ENCODE peak calls at places on chromosomes 5 and 9, in nine cellular contexts. R is psoas muscle, M is nephron progenitor cell, J is GM13976, B is RWPE1, H is heart left ventricle, Y is HFF-Myc, O is osteocyte, U is endothelial cell. C is an unnamed sample.

GRCh38 chr5:3509290-3509689 is 86.3 kb upstream of the IRX1 start:
- DNase-seq in B (no peak), J (no peak), Y (no peak), H (no peak), R (no peak), U (no peak), M (no peak), O (no peak), C (no peak)

GRCh38 chr5:35198096-35198495 is 32.2 kb downstream of the PRLR start:
- DNase-seq in M (peak; percentile 15), B (no peak), Y (peak; percentile 58), U (no peak), O (no peak), J (no peak), H (no peak), R (peak; percentile 39), C (no peak)

GRCh38 chr9:738209-738915 is 103.1 kb upstream of the DMRT1 start:
- DNase-seq in B (peak; percentile 70), H (peak; percentile 81), U (no peak), M (no peak), R (peak; percentile 67), Y (peak; percentile 76), O (no peak), J (no peak), C (no peak)

GRCh38 chr5:885529-885928 is 7.1 kb downstream of the BRD9 start:
- DNase-seq in R (no peak), J (no peak), B (no peak), U (no peak), M (no peak), Y (no peak), H (peak; percentile 80), O (no peak), C (no peak)

GRCh38 chr9:6054280-6055099 is 39.1 kb upstream of the RANBP6 start:
- DNase-seq in M (peak; percentile 75), U (peak; percentile 81), B (peak; percentile 8), O (no peak), J (peak; percentile 35), H (peak; percentile 43), Y (peak; percentile 72), R (peak; percentile 48), C (peak; percentile 77)

GRCh38 chr5:170628691-170629565 is 125.1 kb downstream of the KCNIP1 start:
- DNase-seq in M (no peak), U (no peak), O (no peak), H (no peak), J (no peak), Y (no peak), B (no peak), R (no peak), C (no peak)

GRCh38 chr5:145743396-145744061 is 91.6 kb downstream of the PRELID2 start:
- DNase-seq in M (no peak), Y (no peak), R (no peak), U (no peak), J (no peak), B (no peak), O (no peak), H (no peak), C (no peak)

GRCh38 chr9:91282292-91282691 is 79.4 kb downstream of the AUH start:
- DNase-seq in O (no peak), J (no peak), Y (no peak), U (no peak), H (no peak), R (no peak), M (no peak), B (peak; percentile 20), C (no peak)

GRCh38 chr5:146467729-146468128 is 20.6 kb downstream of the TCERG1 start:
- DNase-seq in H (no peak), J (no peak), R (no peak), O (no peak), Y (no peak), B (no peak), M (no peak), U (no peak), C (no peak)

GRCh38 chr5:127885176-127885575 is 182.0 kb downstream of the CCDC192 start:
- DNase-seq in R (no peak), J (no peak), B (no peak), U (no peak), H (no peak), M (no peak), O (no peak), Y (no peak), C (no peak)

GRCh38 chr5:147483961-147484707 is 25.7 kb downstream of the DPYSL3 start:
- DNase-seq in M (peak; percentile 32), J (no peak), O (no peak), R (peak; percentile 82), B (peak; percentile 59), H (peak; percentile 68), U (peak; percentile 45), Y (peak; percentile 98), C (no peak)

GRCh38 chr5:95162231-95162992 is 122.5 kb downstream of the MCTP1 start:
- DNase-seq in R (no peak), J (no peak), H (no peak), O (no peak), M (no peak), U (no peak), Y (no peak), B (no peak), C (no peak)

GRCh38 chr9:136107155-136107952 is 11.3 kb downstream of the TMEM250 start:
- DNase-seq in U (no peak), J (peak; percentile 81), Y (no peak), M (no peak), R (no peak), H (no peak), O (no peak), B (no peak), C (peak; percentile 84)

GRCh38 chr9:95499847-95500246 is 16.9 kb downstream of the PTCH1 start:
- DNase-seq in H (no peak), Y (no peak), B (no peak), R (no peak), J (no peak), M (no peak), O (no peak), U (no peak), C (no peak)

GRCh38 chr5:59525957-59526356 is 367.6 kb downstream of the PDE4D start:
- DNase-seq in O (no peak), B (no peak), R (no peak), J (no peak), H (no peak), Y (no peak), U (no peak), M (no peak), C (no peak)

DNA sequence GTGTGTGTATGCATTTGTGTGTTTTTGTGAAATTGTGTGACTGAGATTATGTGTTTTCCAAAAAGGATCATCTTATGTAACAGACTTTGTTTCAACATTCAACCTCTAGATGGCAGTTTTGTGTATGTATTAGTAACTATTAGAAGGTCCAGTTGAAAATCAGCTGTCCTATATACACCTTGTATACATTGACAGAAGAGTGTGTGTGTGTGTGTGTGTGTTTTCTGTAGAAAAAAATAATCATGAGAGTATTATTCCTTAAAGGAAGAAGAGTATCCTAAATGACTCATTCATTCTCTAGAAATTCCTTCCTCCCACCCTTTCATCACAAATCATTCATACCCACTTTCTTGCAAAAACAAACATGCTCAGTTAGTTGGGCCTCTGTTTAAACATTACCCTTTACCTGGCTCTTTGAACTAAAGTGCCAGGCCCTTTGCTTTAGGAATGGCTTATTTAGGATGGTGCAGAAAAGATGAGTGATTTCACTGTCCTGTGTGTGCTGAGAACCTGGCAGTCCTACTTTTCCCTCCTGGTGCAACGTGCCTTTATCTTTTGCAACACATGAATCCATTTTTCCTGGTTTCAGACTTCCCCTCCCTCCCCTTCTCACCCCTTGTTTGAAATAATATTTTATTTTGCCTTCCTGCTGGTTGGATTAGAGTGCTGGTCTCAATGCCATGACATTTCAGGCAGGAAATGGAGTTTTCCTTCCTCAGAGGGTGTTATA is 152.2 kb downstream of the ARHGAP26 start:
- DNase-seq in H (no peak), U (no peak), R (no peak), M (no peak), B (peak; percentile 52), J (peak; percentile 62), O (no peak), Y (no peak), C (no peak)
- TF ChIP-seq CTCF in H (peak; percentile 27), U (no peak), R (peak; percentile 65), M (peak; percentile 44), B (peak; percentile 69), J (peak; percentile 47), O (peak; percentile 61), Y (no peak), C (peak; percentile 41)

GRCh38 chr5:37554938-37555337 is 175.8 kb downstream of the WDR70 start:
- DNase-seq in J (peak; percentile 12), U (peak; percentile 15), Y (no peak), H (no peak), O (no peak), B (peak; percentile 20), R (no peak), M (no peak), C (peak; percentile 7)
- TF ChIP-seq CTCF in J (peak; percentile 28), U (peak; percentile 60), Y (peak; percentile 58), H (no peak), O (peak; percentile 36), B (peak; percentile 56), R (no peak), M (peak; percentile 45), C (peak; percentile 18)

DNA sequence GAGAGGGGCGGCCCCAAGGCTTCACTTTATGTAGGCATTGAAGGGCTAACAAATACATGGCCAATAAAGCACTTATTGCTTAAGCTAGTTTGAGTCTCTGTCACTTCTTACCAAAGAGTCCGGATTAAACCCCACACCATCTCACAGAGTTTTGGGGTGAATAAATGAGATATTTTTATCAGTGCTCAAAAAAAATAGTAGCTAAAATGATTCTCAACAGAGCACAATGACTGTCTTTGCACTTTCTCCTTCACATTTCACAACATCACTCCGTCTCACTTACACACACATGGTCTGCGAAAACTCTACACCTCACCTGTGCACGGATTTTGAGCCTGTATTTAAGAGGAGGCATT is 92.9 kb downstream of the LMX1B start:
- DNase-seq in H (no peak), J (no peak), M (no peak), O (no peak), B (no peak), Y (no peak), U (no peak), R (no peak), C (no peak)
- TF ChIP-seq CTCF in H (no peak), J (no peak), M (no peak), O (no peak), B (peak; percentile 18), Y (no peak), U (peak; percentile 24), R (no peak), C (no peak)

GRCh38 chr5:105982526-105982925 is 1688.2 kb downstream of the EFNA5 start:
- DNase-seq in J (no peak), H (no peak), R (no peak), B (no peak), M (no peak), U (no peak), Y (no peak), O (no peak), C (no peak)

GRCh38 chr5:105977163-105977562 is 1693.6 kb downstream of the EFNA5 start:
- DNase-seq in O (no peak), U (no peak), J (no peak), M (no peak), Y (no peak), H (no peak), B (no peak), R (no peak), C (no peak)

DNA sequence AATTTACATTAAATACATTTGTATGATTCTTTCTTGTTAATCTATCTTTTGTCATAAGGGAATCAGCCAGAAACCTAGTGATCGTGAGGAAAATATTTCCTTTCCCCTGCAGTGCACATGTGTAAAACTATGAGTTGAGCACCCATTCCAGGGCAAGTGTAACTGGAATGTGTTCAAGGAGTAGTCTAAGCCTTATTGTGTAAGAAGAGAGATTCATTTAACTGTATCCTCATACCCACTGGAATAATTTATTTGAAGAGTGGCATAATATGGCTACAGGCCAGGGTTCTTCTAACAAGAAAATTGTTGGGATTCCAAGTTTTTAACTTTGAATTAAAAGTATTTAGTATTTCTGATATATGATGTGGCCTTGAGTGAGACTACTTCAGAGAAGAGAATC is 1692.7 kb downstream of the EFNA5 start:
- DNase-seq in J (no peak), U (no peak), H (no peak), B (no peak), M (no peak), R (no peak), Y (no peak), O (no peak), C (no peak)
- TF ChIP-seq CTCF in J (no peak), U (no peak), H (no peak), B (no peak), M (no peak), R (no peak), Y (no peak), O (no peak), C (no peak)

C was measured in activated CD8-positive, alpha-beta T cell treated with anti-CD3 and anti-CD28 coated beads for 36 hours.